ENCODE peak calls at places on chromosomes 2 and 18, in seven cellular contexts. R, B, P, W, L, S and X are unnamed samples.

GRCh38 chr2:96091711-96092579 is 24.4 kb downstream of the ADRA2B start:
- DNase-seq in B (no peak), S (no peak), W (peak), L (peak), R (no peak), P (peak), X (no peak)

GRCh38 chr2:164849506-164849905 is 7.9 kb upstream of the COBLL1 start:
- DNase-seq in L (no peak), B (no peak), R (no peak), W (no peak), P (no peak), S (no peak), X (no peak)

GRCh38 chr18:21386523-21387240 is 144.7 kb downstream of the GREB1L start:
- DNase-seq in B (no peak), W (no peak), P (no peak), S (no peak), L (no peak), R (no peak), X (no peak)

GRCh38 chr2:156864230-156864629 is 393.3 kb upstream of the GALNT5 start:
- DNase-seq in S (no peak), R (no peak), B (no peak), P (no peak), L (no peak), W (no peak), X (no peak)

GRCh38 chr2:197873293-197873701 is 68.9 kb downstream of the PLCL1 start:
- DNase-seq in S (peak), W (no peak), L (no peak), B (no peak), P (no peak), R (peak), X (peak)

GRCh38 chr18:23357992-23358594 is 95.0 kb upstream of the RIOK3 start:
- DNase-seq in B (no peak), R (no peak), S (no peak), L (no peak), W (peak), P (no peak), X (peak)

GRCh38 chr18:70693196-70693595 is 404.4 kb downstream of the SOCS6 start:
- DNase-seq in W (no peak), P (no peak), L (no peak), S (no peak), R (peak), B (no peak), X (peak)

GRCh38 chr2:28613616-28614501 is 118.0 kb downstream of the PLB1 start:
- DNase-seq in S (peak), B (peak), W (no peak), L (no peak), R (peak), P (no peak), X (peak)

GRCh38 chr2:236988690-236989639 is 96.7 kb upstream of the COPS8 start:
- DNase-seq in B (no peak), L (peak), P (no peak), R (peak), W (peak), S (peak), X (no peak)

GRCh38 chr2:17934721-17935120 is 56.3 kb downstream of the KCNS3 start:
- DNase-seq in B (no peak), L (no peak), W (no peak), P (no peak), R (peak), S (peak), X (peak)

GRCh38 chr2:160096414-160096813 is 34.0 kb upstream of the PLA2R1 start:
- DNase-seq in R (no peak), B (no peak), L (no peak), P (no peak), W (no peak), S (peak), X (no peak)

GRCh38 chr18:44826418-44827259 is 146.0 kb downstream of the SETBP1 start:
- DNase-seq in P (no peak), S (peak), W (peak), L (peak), B (no peak), R (peak), X (peak)

GRCh38 chr2:42949125-42949524 is 156.7 kb upstream of the HAAO start:
- DNase-seq in W (peak), B (no peak), P (no peak), S (no peak), R (no peak), L (no peak), X (no peak)

GRCh38 chr2:8547284-8548064 is 134.4 kb upstream of the ID2 start:
- DNase-seq in W (peak), L (peak), B (no peak), S (no peak), R (no peak), P (no peak), X (no peak)

GRCh38 chr2:218063541-218064295 is 5.3 kb upstream of the RUFY4 start:
- DNase-seq in R (no peak), L (no peak), W (peak), P (peak), S (no peak), B (no peak), X (no peak)

GRCh38 chr18:74271656-74272055 is 20.1 kb downstream of the CYB5A start:
- DNase-seq in L (no peak), W (no peak), S (peak), B (no peak), P (no peak), R (peak), X (no peak)

GRCh38 chr2:155733091-155733870 is 599.2 kb downstream of the NR4A2 start:
- DNase-seq in L (no peak), S (no peak), R (no peak), P (no peak), B (no peak), W (no peak), X (no peak)

GRCh38 chr2:179861027-179861776 is at the start of gene ZNF385B:
- DNase-seq in B (no peak), S (no peak), L (peak), P (no peak), R (peak), W (no peak), X (no peak)

GRCh38 chr2:147646999-147647588 is 197.7 kb upstream of the ACVR2A start:
- DNase-seq in R (no peak), P (no peak), L (no peak), B (no peak), W (no peak), S (no peak), X (no peak)

GRCh38 chr2:228917195-228917594 is 353.9 kb downstream of the PID1 start:
- DNase-seq in B (no peak), S (peak), W (no peak), R (peak), L (no peak), P (no peak), X (peak)

GRCh38 chr2:69100220-69100723 is 87.3 kb downstream of the ANTXR1 start:
- DNase-seq in R (peak), W (no peak), B (no peak), P (no peak), S (peak), L (no peak), X (peak)

GRCh38 chr2:8241317-8241716 is 440.5 kb upstream of the ID2 start:
- DNase-seq in W (no peak), B (no peak), L (no peak), P (no peak), R (no peak), S (no peak), X (no peak)

GRCh38 chr2:19543271-19544019 is 185.0 kb upstream of the OSR1 start:
- DNase-seq in P (peak), S (peak), L (no peak), R (peak), B (no peak), W (no peak), X (peak)

GRCh38 chr2:44937688-44938240 is 3.7 kb upstream of the SIX3 start:
- DNase-seq in R (no peak), P (no peak), L (no peak), W (no peak), B (peak), S (no peak), X (no peak)

GRCh38 chr2:112803691-112804521 is 19.6 kb upstream of the IL1A start:
- DNase-seq in B (no peak), L (no peak), P (no peak), R (peak), W (no peak), S (peak), X (peak)

GRCh38 chr2:105391058-105391627 is 7.7 kb downstream of the FHL2 start:
- DNase-seq in S (peak), W (no peak), R (peak), L (peak), B (no peak), P (no peak), X (peak)

GRCh38 chr2:229268626-229269025 is 2.5 kb downstream of the PID1 start:
- DNase-seq in P (no peak), B (no peak), L (no peak), S (no peak), R (no peak), W (no peak), X (no peak)

GRCh38 chr2:23037596-23037995 is 347.4 kb upstream of the KLHL29 start:
- DNase-seq in B (no peak), S (no peak), R (no peak), L (no peak), W (no peak), P (no peak), X (no peak)

GRCh38 chr2:137208361-137208973 is 443.1 kb downstream of the THSD7B start:
- DNase-seq in L (no peak), W (no peak), B (no peak), R (peak), S (peak), P (no peak), X (peak)

GRCh38 chr18:8806105-8806797 is 100.9 kb downstream of the MTCL1 start:
- DNase-seq in L (no peak), B (no peak), R (no peak), W (no peak), P (no peak), S (no peak), X (no peak)

GRCh38 chr2:204454672-204455380 is 90.4 kb upstream of the PARD3B start:
- DNase-seq in W (no peak), R (no peak), P (no peak), S (no peak), L (no peak), B (no peak), X (no peak)

GRCh38 chr2:176392125-176392704 is 123.0 kb downstream of the MTX2 start:
- DNase-seq in B (no peak), W (no peak), P (no peak), S (no peak), R (no peak), L (no peak), X (peak)

GRCh38 chr2:213723051-213723560 is 438.8 kb downstream of the SPAG16 start:
- DNase-seq in W (no peak), S (no peak), P (no peak), B (no peak), R (no peak), L (no peak), X (no peak)
- TF ChIP-seq CTCF in W (no peak), S (no peak), P (no peak), B (peak), R (no peak), L (no peak), X (no peak)

GRCh38 chr18:12279781-12280531 is 25.8 kb downstream of the CIDEA start:
- DNase-seq in B (no peak), R (no peak), W (no peak), P (no peak), L (no peak), S (no peak), X (no peak)

GRCh38 chr18:12278765-12279682 is 24.9 kb downstream of the CIDEA start:
- DNase-seq in R (peak), S (peak), W (peak), B (no peak), P (peak), L (peak), X (peak)

GRCh38 chr18:12276736-12277554 is 22.8 kb downstream of the CIDEA start:
- DNase-seq in P (no peak), R (no peak), L (no peak), B (no peak), W (no peak), S (no peak), X (no peak)

GRCh38 chr18:12274793-12275192 is 20.6 kb downstream of the CIDEA start:
- DNase-seq in L (peak), W (no peak), R (no peak), S (no peak), P (no peak), B (no peak), X (no peak)

GRCh38 chr18:12278153-12278764 is 24.1 kb downstream of the CIDEA start:
- DNase-seq in B (no peak), P (no peak), S (peak), L (no peak), R (no peak), W (no peak), X (no peak)
- H3K4me3 ChIP-seq in B (no peak), P (peak), S (peak), L (peak), R (peak), W (peak), X (peak)

DNA sequence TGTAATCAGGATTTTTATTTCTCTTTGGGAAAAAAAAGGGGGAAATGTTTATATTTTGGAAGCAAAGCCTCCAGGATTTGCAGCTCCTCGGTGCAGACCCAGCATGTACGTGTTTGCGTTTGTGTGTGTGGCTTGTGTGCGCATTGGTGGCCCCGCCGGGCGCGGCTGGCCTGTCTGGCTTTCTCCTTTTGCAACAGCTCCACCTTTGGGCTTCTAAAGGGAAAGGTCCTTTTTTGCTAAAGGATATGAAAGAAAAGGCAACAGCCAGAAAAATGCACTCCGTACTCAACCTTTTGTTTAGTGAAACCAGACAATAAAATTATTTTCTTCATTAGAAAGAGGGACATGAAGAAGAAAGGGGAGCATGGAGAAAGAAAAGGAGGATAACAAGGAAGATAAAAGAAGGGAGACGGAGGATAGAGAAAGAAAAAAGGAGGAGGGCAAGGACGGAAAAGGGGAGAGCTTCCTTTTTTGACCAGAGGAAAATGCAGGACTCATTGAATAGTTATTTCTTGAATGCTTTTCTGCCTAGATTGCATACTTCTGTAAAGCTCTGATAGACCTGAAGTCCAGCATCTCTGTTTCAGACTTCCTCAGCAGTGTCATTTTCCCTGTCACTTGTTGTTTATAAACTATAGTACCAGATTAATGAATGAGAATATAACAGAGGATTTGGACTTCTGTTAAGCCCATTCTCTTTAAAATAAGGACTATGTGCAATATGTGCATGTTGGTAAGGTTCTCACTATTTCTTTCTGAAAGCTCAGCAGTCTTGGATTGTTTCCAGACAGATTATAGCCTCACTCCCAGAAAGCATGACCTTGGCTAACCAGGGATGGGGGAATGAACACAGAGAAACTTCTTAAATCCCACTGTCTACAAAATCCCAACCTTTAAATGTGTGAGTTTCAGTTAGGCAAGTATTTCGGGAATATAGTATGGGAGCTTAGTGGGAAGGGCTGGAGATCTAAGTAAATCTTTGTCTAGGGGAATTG is 563.1 kb upstream of the PIK3C3 start:
- DNase-seq in S (peak), L (no peak), W (no peak), R (peak), P (no peak), B (no peak), X (peak)
- TF ChIP-seq CTCF in S (peak), L (no peak), W (no peak), R (peak), P (peak), B (no peak), X (peak)

DNA sequence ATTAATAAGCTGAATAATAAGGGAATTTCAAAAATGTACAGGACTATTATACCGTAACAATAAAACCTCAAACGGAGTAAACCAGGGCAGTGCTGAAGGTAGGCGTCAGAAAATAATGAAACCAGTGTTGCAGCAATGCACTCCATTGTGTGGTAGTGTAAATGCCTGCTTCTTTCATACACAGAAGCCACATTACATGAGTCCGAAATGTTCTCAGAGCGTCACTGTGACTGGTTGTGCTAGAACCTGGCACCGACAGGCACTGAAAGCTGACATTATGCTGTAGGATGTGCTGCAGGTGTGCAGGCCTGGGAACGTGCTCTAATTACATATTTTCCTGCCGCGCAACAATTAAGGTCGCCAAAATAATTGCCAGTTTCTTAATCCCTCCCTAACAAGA is 53.3 kb downstream of the ZEB2 start:
- DNase-seq in R (no peak), B (no peak), L (no peak), S (no peak), W (no peak), P (no peak), X (no peak)
- H3K4me3 ChIP-seq in R (no peak), B (no peak), L (no peak), S (no peak), W (no peak), P (no peak), X (no peak)

GRCh38 chr2:194867328-194867727 is 789.7 kb upstream of the SLC39A10 start:
- DNase-seq in S (peak), P (no peak), W (no peak), B (no peak), R (peak), L (no peak), X (peak)
- TF ChIP-seq CTCF in S (peak), P (peak), W (no peak), B (peak), R (peak), L (no peak), X (peak)

GRCh38 chr18:4544131-4544530 is 89.0 kb upstream of the DLGAP1 start:
- DNase-seq in B (no peak), L (no peak), R (no peak), S (peak), W (no peak), P (no peak), X (peak)
- H3K4me3 ChIP-seq in B (no peak), L (no peak), R (no peak), S (no peak), W (no peak), P (no peak), X (no peak)